ENCODE peak calls at places on chromosome 2, in ten cellular contexts. One of them, this sample, is unnamed.

GRCh38 chr2:241514986-241515737 is 6.8 kb upstream of the STK25 start:
- DNase-seq in omental fat pad: no peak
- DNase-seq in AG04449: no peak
- DNase-seq in AG10803: peak
- DNase-seq in upper lobe of right lung: no peak
- DNase-seq in HepG2: no peak
- DNase-seq in pancreas: no peak
- DNase-seq in choroid plexus epithelial cell: no peak
- DNase-seq in tibial nerve: no peak
- DNase-seq in fibroblast of mammary gland: no peak
- DNase-seq in this sample: no peak

GRCh38 chr2:218860950-218861381 is 1.4 kb downstream of the WNT6 start:
- DNase-seq in omental fat pad: no peak
- DNase-seq in AG04449: no peak
- DNase-seq in AG10803: peak
- DNase-seq in upper lobe of right lung: peak
- DNase-seq in HepG2: peak
- DNase-seq in pancreas: no peak
- DNase-seq in choroid plexus epithelial cell: peak
- DNase-seq in tibial nerve: peak
- DNase-seq in fibroblast of mammary gland: peak
- DNase-seq in this sample: peak

GRCh38 chr2:220544049-220544448 is 916.6 kb downstream of the SLC4A3 start:
- DNase-seq in omental fat pad: no peak
- DNase-seq in AG04449: no peak
- DNase-seq in AG10803: no peak
- DNase-seq in upper lobe of right lung: no peak
- DNase-seq in HepG2: no peak
- DNase-seq in pancreas: no peak
- DNase-seq in choroid plexus epithelial cell: no peak
- DNase-seq in tibial nerve: no peak
- DNase-seq in fibroblast of mammary gland: no peak
- DNase-seq in this sample: no peak

GRCh38 chr2:142112648-142113278 is 18.1 kb downstream of the LRP1B start:
- DNase-seq in omental fat pad: no peak
- DNase-seq in AG04449: no peak
- DNase-seq in AG10803: peak
- DNase-seq in upper lobe of right lung: no peak
- DNase-seq in HepG2: no peak
- DNase-seq in pancreas: no peak
- DNase-seq in choroid plexus epithelial cell: peak
- DNase-seq in tibial nerve: no peak
- DNase-seq in fibroblast of mammary gland: peak
- DNase-seq in this sample: no peak

GRCh38 chr2:134491796-134492441 is 226.9 kb downstream of the TMEM163 start:
- DNase-seq in omental fat pad: no peak
- DNase-seq in AG04449: no peak
- DNase-seq in AG10803: no peak
- DNase-seq in upper lobe of right lung: no peak
- DNase-seq in HepG2: peak
- DNase-seq in pancreas: no peak
- DNase-seq in choroid plexus epithelial cell: no peak
- DNase-seq in tibial nerve: no peak
- DNase-seq in fibroblast of mammary gland: no peak
- DNase-seq in this sample: no peak

GRCh38 chr2:74275228-74275627 is 68.0 kb downstream of the SLC4A5 start:
- DNase-seq in omental fat pad: no peak
- DNase-seq in AG04449: no peak
- DNase-seq in AG10803: no peak
- DNase-seq in upper lobe of right lung: no peak
- DNase-seq in HepG2: no peak
- DNase-seq in pancreas: no peak
- DNase-seq in choroid plexus epithelial cell: no peak
- DNase-seq in tibial nerve: no peak
- DNase-seq in fibroblast of mammary gland: no peak
- DNase-seq in this sample: no peak

GRCh38 chr2:191638079-191638801 is 39.7 kb upstream of the NABP1 start:
- DNase-seq in omental fat pad: no peak
- DNase-seq in AG04449: no peak
- DNase-seq in AG10803: peak
- DNase-seq in upper lobe of right lung: no peak
- DNase-seq in HepG2: peak
- DNase-seq in pancreas: no peak
- DNase-seq in choroid plexus epithelial cell: no peak
- DNase-seq in tibial nerve: no peak
- DNase-seq in fibroblast of mammary gland: no peak
- DNase-seq in this sample: no peak

GRCh38 chr2:196287541-196287940 is 116.2 kb upstream of the STK17B start:
- DNase-seq in omental fat pad: no peak
- DNase-seq in AG04449: no peak
- DNase-seq in AG10803: no peak
- DNase-seq in upper lobe of right lung: no peak
- DNase-seq in HepG2: no peak
- DNase-seq in pancreas: no peak
- DNase-seq in choroid plexus epithelial cell: no peak
- DNase-seq in tibial nerve: no peak
- DNase-seq in fibroblast of mammary gland: no peak
- DNase-seq in this sample: no peak

GRCh38 chr2:223108376-223109100 is 56.5 kb downstream of the KCNE4 start:
- DNase-seq in omental fat pad: no peak
- DNase-seq in AG04449: no peak
- DNase-seq in AG10803: peak
- DNase-seq in upper lobe of right lung: no peak
- DNase-seq in HepG2: no peak
- DNase-seq in pancreas: no peak
- DNase-seq in choroid plexus epithelial cell: no peak
- DNase-seq in tibial nerve: no peak
- DNase-seq in fibroblast of mammary gland: peak
- DNase-seq in this sample: no peak

GRCh38 chr2:233301248-233301647 is 6.4 kb upstream of the SAG start:
- DNase-seq in omental fat pad: no peak
- DNase-seq in AG04449: no peak
- DNase-seq in AG10803: no peak
- DNase-seq in upper lobe of right lung: no peak
- DNase-seq in HepG2: no peak
- DNase-seq in pancreas: no peak
- DNase-seq in choroid plexus epithelial cell: no peak
- DNase-seq in tibial nerve: no peak
- DNase-seq in fibroblast of mammary gland: no peak
- DNase-seq in this sample: no peak

GRCh38 chr2:206728277-206729199 is 10.3 kb upstream of the DYTN start:
- DNase-seq in omental fat pad: no peak
- DNase-seq in AG04449: no peak
- DNase-seq in AG10803: no peak
- DNase-seq in upper lobe of right lung: no peak
- DNase-seq in HepG2: peak
- DNase-seq in pancreas: no peak
- DNase-seq in choroid plexus epithelial cell: peak
- DNase-seq in tibial nerve: no peak
- DNase-seq in fibroblast of mammary gland: peak
- DNase-seq in this sample: no peak

GRCh38 chr2:134177351-134177931 is 76.4 kb upstream of the MGAT5 start:
- DNase-seq in omental fat pad: no peak
- DNase-seq in AG04449: no peak
- DNase-seq in AG10803: no peak
- DNase-seq in upper lobe of right lung: no peak
- DNase-seq in HepG2: no peak
- DNase-seq in pancreas: no peak
- DNase-seq in choroid plexus epithelial cell: no peak
- DNase-seq in tibial nerve: no peak
- DNase-seq in fibroblast of mammary gland: peak
- DNase-seq in this sample: no peak

GRCh38 chr2:204110250-204111183 is 174.0 kb downstream of the ICOS start:
- DNase-seq in omental fat pad: no peak
- DNase-seq in AG04449: no peak
- DNase-seq in AG10803: peak
- DNase-seq in upper lobe of right lung: no peak
- DNase-seq in HepG2: no peak
- DNase-seq in pancreas: no peak
- DNase-seq in choroid plexus epithelial cell: peak
- DNase-seq in tibial nerve: no peak
- DNase-seq in fibroblast of mammary gland: peak
- DNase-seq in this sample: no peak

GRCh38 chr2:57549642-57550102 is 496.9 kb upstream of the VRK2 start:
- DNase-seq in omental fat pad: no peak
- DNase-seq in AG04449: no peak
- DNase-seq in AG10803: no peak
- DNase-seq in upper lobe of right lung: no peak
- DNase-seq in HepG2: no peak
- DNase-seq in pancreas: no peak
- DNase-seq in choroid plexus epithelial cell: peak
- DNase-seq in tibial nerve: no peak
- DNase-seq in fibroblast of mammary gland: peak
- DNase-seq in this sample: no peak

GRCh38 chr2:85435986-85436835 is 17.7 kb downstream of the SH2D6 start:
- DNase-seq in omental fat pad: no peak
- DNase-seq in AG04449: no peak
- DNase-seq in AG10803: no peak
- DNase-seq in upper lobe of right lung: no peak
- DNase-seq in HepG2: no peak
- DNase-seq in pancreas: peak
- DNase-seq in choroid plexus epithelial cell: no peak
- DNase-seq in tibial nerve: no peak
- DNase-seq in fibroblast of mammary gland: no peak
- DNase-seq in this sample: no peak

GRCh38 chr2:27888790-27889189 is 1.4 kb downstream of the RBKS start:
- DNase-seq in omental fat pad: no peak
- DNase-seq in AG04449: peak
- DNase-seq in AG10803: peak
- DNase-seq in upper lobe of right lung: no peak
- DNase-seq in HepG2: no peak
- DNase-seq in pancreas: no peak
- DNase-seq in choroid plexus epithelial cell: peak
- DNase-seq in tibial nerve: no peak
- DNase-seq in fibroblast of mammary gland: peak
- DNase-seq in this sample: no peak

GRCh38 chr2:68745006-68745405 is 10.4 kb downstream of the ARHGAP25 start:
- DNase-seq in omental fat pad: no peak
- DNase-seq in AG04449: no peak
- DNase-seq in AG10803: no peak
- DNase-seq in upper lobe of right lung: no peak
- DNase-seq in HepG2: no peak
- DNase-seq in pancreas: no peak
- DNase-seq in choroid plexus epithelial cell: no peak
- DNase-seq in tibial nerve: no peak
- DNase-seq in fibroblast of mammary gland: no peak
- DNase-seq in this sample: no peak

GRCh38 chr2:70978388-70979357 is at the start of gene ANKRD53:
- DNase-seq in omental fat pad: peak
- DNase-seq in AG04449: no peak
- DNase-seq in AG10803: peak
- DNase-seq in upper lobe of right lung: peak
- DNase-seq in HepG2: no peak
- DNase-seq in pancreas: peak
- DNase-seq in choroid plexus epithelial cell: peak
- DNase-seq in tibial nerve: no peak
- DNase-seq in fibroblast of mammary gland: peak
- DNase-seq in this sample: peak

GRCh38 chr2:236089271-236090026 is 78.7 kb downstream of the GBX2 start:
- DNase-seq in omental fat pad: no peak
- DNase-seq in AG04449: peak
- DNase-seq in AG10803: peak
- DNase-seq in upper lobe of right lung: no peak
- DNase-seq in HepG2: no peak
- DNase-seq in pancreas: no peak
- DNase-seq in choroid plexus epithelial cell: no peak
- DNase-seq in tibial nerve: no peak
- DNase-seq in fibroblast of mammary gland: peak
- DNase-seq in this sample: no peak

GRCh38 chr2:191910518-191910917 is 63.6 kb upstream of the CAVIN2 start:
- DNase-seq in omental fat pad: no peak
- DNase-seq in AG04449: no peak
- DNase-seq in AG10803: peak
- DNase-seq in upper lobe of right lung: no peak
- DNase-seq in HepG2: no peak
- DNase-seq in pancreas: no peak
- DNase-seq in choroid plexus epithelial cell: peak
- DNase-seq in tibial nerve: no peak
- DNase-seq in fibroblast of mammary gland: peak
- DNase-seq in this sample: no peak

GRCh38 chr2:150505178-150505577 is 17.7 kb upstream of the RND3 start:
- DNase-seq in omental fat pad: no peak
- DNase-seq in AG04449: no peak
- DNase-seq in AG10803: no peak
- DNase-seq in upper lobe of right lung: no peak
- DNase-seq in HepG2: no peak
- DNase-seq in pancreas: no peak
- DNase-seq in choroid plexus epithelial cell: no peak
- DNase-seq in tibial nerve: no peak
- DNase-seq in fibroblast of mammary gland: no peak
- DNase-seq in this sample: no peak

GRCh38 chr2:8836979-8837794 is at the start of gene KIDINS220:
- DNase-seq in omental fat pad: peak
- DNase-seq in AG04449: no peak
- DNase-seq in AG10803: peak
- DNase-seq in upper lobe of right lung: peak
- DNase-seq in HepG2: peak
- DNase-seq in pancreas: peak
- DNase-seq in choroid plexus epithelial cell: peak
- DNase-seq in tibial nerve: peak
- DNase-seq in fibroblast of mammary gland: peak
- DNase-seq in this sample: peak
- TF ChIP-seq CTCF in omental fat pad: no peak
- TF ChIP-seq CTCF in AG04449: no peak
- TF ChIP-seq CTCF in AG10803: no peak
- TF ChIP-seq CTCF in upper lobe of right lung: no peak
- TF ChIP-seq CTCF in HepG2: peak
- TF ChIP-seq CTCF in pancreas: no peak
- TF ChIP-seq CTCF in choroid plexus epithelial cell: no peak
- TF ChIP-seq CTCF in tibial nerve: no peak
- TF ChIP-seq CTCF in fibroblast of mammary gland: no peak
- TF ChIP-seq CTCF in this sample: no peak

GRCh38 chr2:199019898-199020507 is 437.7 kb downstream of the SATB2 start:
- DNase-seq in omental fat pad: no peak
- DNase-seq in AG04449: no peak
- DNase-seq in AG10803: peak
- DNase-seq in upper lobe of right lung: no peak
- DNase-seq in HepG2: peak
- DNase-seq in pancreas: no peak
- DNase-seq in choroid plexus epithelial cell: peak
- DNase-seq in tibial nerve: no peak
- DNase-seq in fibroblast of mammary gland: peak
- DNase-seq in this sample: no peak
- TF ChIP-seq CTCF in omental fat pad: no peak
- TF ChIP-seq CTCF in AG04449: peak
- TF ChIP-seq CTCF in AG10803: peak
- TF ChIP-seq CTCF in upper lobe of right lung: peak
- TF ChIP-seq CTCF in HepG2: peak
- TF ChIP-seq CTCF in pancreas: no peak
- TF ChIP-seq CTCF in choroid plexus epithelial cell: peak
- TF ChIP-seq CTCF in tibial nerve: peak
- TF ChIP-seq CTCF in fibroblast of mammary gland: peak
- TF ChIP-seq CTCF in this sample: peak

GRCh38 chr2:177592945-177593344 is 200.4 kb downstream of the AGPS start:
- DNase-seq in omental fat pad: no peak
- DNase-seq in AG04449: no peak
- DNase-seq in AG10803: no peak
- DNase-seq in upper lobe of right lung: no peak
- DNase-seq in HepG2: no peak
- DNase-seq in pancreas: no peak
- DNase-seq in choroid plexus epithelial cell: no peak
- DNase-seq in tibial nerve: no peak
- DNase-seq in fibroblast of mammary gland: no peak
- DNase-seq in this sample: no peak
- TF ChIP-seq CTCF in omental fat pad: no peak
- TF ChIP-seq CTCF in AG04449: no peak
- TF ChIP-seq CTCF in AG10803: no peak
- TF ChIP-seq CTCF in upper lobe of right lung: no peak
- TF ChIP-seq CTCF in HepG2: no peak
- TF ChIP-seq CTCF in pancreas: no peak
- TF ChIP-seq CTCF in choroid plexus epithelial cell: no peak
- TF ChIP-seq CTCF in tibial nerve: no peak
- TF ChIP-seq CTCF in fibroblast of mammary gland: no peak
- TF ChIP-seq CTCF in this sample: no peak

GRCh38 chr2:100919316-100919715 is 82.8 kb upstream of the RPL31 start:
- DNase-seq in omental fat pad: no peak
- DNase-seq in AG04449: no peak
- DNase-seq in AG10803: no peak
- DNase-seq in upper lobe of right lung: no peak
- DNase-seq in HepG2: no peak
- DNase-seq in pancreas: no peak
- DNase-seq in choroid plexus epithelial cell: no peak
- DNase-seq in tibial nerve: no peak
- DNase-seq in fibroblast of mammary gland: no peak
- DNase-seq in this sample: peak
- TF ChIP-seq CTCF in omental fat pad: no peak
- TF ChIP-seq CTCF in AG04449: peak
- TF ChIP-seq CTCF in AG10803: peak
- TF ChIP-seq CTCF in upper lobe of right lung: peak
- TF ChIP-seq CTCF in HepG2: no peak
- TF ChIP-seq CTCF in pancreas: no peak
- TF ChIP-seq CTCF in choroid plexus epithelial cell: peak
- TF ChIP-seq CTCF in tibial nerve: no peak
- TF ChIP-seq CTCF in fibroblast of mammary gland: peak
- TF ChIP-seq CTCF in this sample: peak